ENCODE peak calls at places on chromosomes 12 and 14, in nine cellular contexts. One of them, this sample, is unnamed.

GRCh38 chr12:126869644-126870043 is 1397.3 kb upstream of the TMEM132C start:
- DNase-seq in tibial artery: no peak
- DNase-seq in CD8-positive, alpha-beta memory T cell: no peak
- DNase-seq in PC-9: no peak
- DNase-seq in thyroid gland: no peak
- DNase-seq in transverse colon: no peak
- DNase-seq in heart right ventricle: no peak
- DNase-seq in testis: no peak
- DNase-seq in keratinocyte: no peak
- DNase-seq in this sample: no peak

GRCh38 chr12:115322275-115322674 is 638.3 kb upstream of the TBX3 start:
- DNase-seq in tibial artery: no peak
- DNase-seq in CD8-positive, alpha-beta memory T cell: no peak
- DNase-seq in PC-9: no peak
- DNase-seq in thyroid gland: no peak
- DNase-seq in transverse colon: no peak
- DNase-seq in heart right ventricle: no peak
- DNase-seq in testis: no peak
- DNase-seq in keratinocyte: peak; percentile 81
- DNase-seq in this sample: no peak

GRCh38 chr12:3622732-3623690 is 129.9 kb downstream of the CRACR2A start:
- DNase-seq in tibial artery: no peak
- DNase-seq in CD8-positive, alpha-beta memory T cell: no peak
- DNase-seq in PC-9: no peak
- DNase-seq in thyroid gland: no peak
- DNase-seq in transverse colon: no peak
- DNase-seq in heart right ventricle: no peak
- DNase-seq in testis: no peak
- DNase-seq in keratinocyte: no peak
- DNase-seq in this sample: no peak

GRCh38 chr12:121628037-121628436 is 1.7 kb downstream of the ORAI1 start:
- DNase-seq in tibial artery: no peak
- DNase-seq in CD8-positive, alpha-beta memory T cell: no peak
- DNase-seq in PC-9: peak; percentile 27
- DNase-seq in thyroid gland: peak; percentile 28
- DNase-seq in transverse colon: peak; percentile 55
- DNase-seq in heart right ventricle: no peak
- DNase-seq in testis: peak; percentile 90
- DNase-seq in keratinocyte: no peak
- DNase-seq in this sample: no peak

GRCh38 chr14:69657961-69658360 is 46.6 kb downstream of the SUSD6 start:
- DNase-seq in tibial artery: no peak
- DNase-seq in CD8-positive, alpha-beta memory T cell: no peak
- DNase-seq in PC-9: peak; percentile 84
- DNase-seq in thyroid gland: peak; percentile 95
- DNase-seq in transverse colon: peak; percentile 72
- DNase-seq in heart right ventricle: no peak
- DNase-seq in testis: no peak
- DNase-seq in keratinocyte: peak; percentile 55
- DNase-seq in this sample: peak; percentile 77

GRCh38 chr14:54189358-54190354 is 207.2 kb upstream of the CDKN3 start:
- DNase-seq in tibial artery: no peak
- DNase-seq in CD8-positive, alpha-beta memory T cell: no peak
- DNase-seq in PC-9: peak; percentile 27
- DNase-seq in thyroid gland: no peak
- DNase-seq in transverse colon: no peak
- DNase-seq in heart right ventricle: no peak
- DNase-seq in testis: no peak
- DNase-seq in keratinocyte: no peak
- DNase-seq in this sample: no peak

GRCh38 chr12:82366182-82366581 is 7.9 kb downstream of the METTL25 start:
- DNase-seq in tibial artery: no peak
- DNase-seq in CD8-positive, alpha-beta memory T cell: no peak
- DNase-seq in PC-9: no peak
- DNase-seq in thyroid gland: no peak
- DNase-seq in transverse colon: no peak
- DNase-seq in heart right ventricle: no peak
- DNase-seq in testis: no peak
- DNase-seq in keratinocyte: no peak
- DNase-seq in this sample: no peak

GRCh38 chr12:39605996-39606395 is 13.6 kb downstream of the ABCD2 start:
- DNase-seq in tibial artery: no peak
- DNase-seq in CD8-positive, alpha-beta memory T cell: no peak
- DNase-seq in PC-9: no peak
- DNase-seq in thyroid gland: no peak
- DNase-seq in transverse colon: no peak
- DNase-seq in heart right ventricle: no peak
- DNase-seq in testis: no peak
- DNase-seq in keratinocyte: no peak
- DNase-seq in this sample: no peak

GRCh38 chr12:11793896-11794295 is 144.4 kb downstream of the ETV6 start:
- DNase-seq in tibial artery: no peak
- DNase-seq in CD8-positive, alpha-beta memory T cell: no peak
- DNase-seq in PC-9: no peak
- DNase-seq in thyroid gland: no peak
- DNase-seq in transverse colon: no peak
- DNase-seq in heart right ventricle: no peak
- DNase-seq in testis: no peak
- DNase-seq in keratinocyte: no peak
- DNase-seq in this sample: no peak

GRCh38 chr14:74977901-74978385 is 22.5 kb upstream of the PGF start:
- DNase-seq in tibial artery: peak; percentile 61
- DNase-seq in CD8-positive, alpha-beta memory T cell: no peak
- DNase-seq in PC-9: no peak
- DNase-seq in thyroid gland: no peak
- DNase-seq in transverse colon: no peak
- DNase-seq in heart right ventricle: no peak
- DNase-seq in testis: no peak
- DNase-seq in keratinocyte: no peak
- DNase-seq in this sample: no peak

GRCh38 chr12:70982286-70982685 is 61.7 kb upstream of the PTPRR start:
- DNase-seq in tibial artery: no peak
- DNase-seq in CD8-positive, alpha-beta memory T cell: no peak
- DNase-seq in PC-9: no peak
- DNase-seq in thyroid gland: no peak
- DNase-seq in transverse colon: no peak
- DNase-seq in heart right ventricle: no peak
- DNase-seq in testis: no peak
- DNase-seq in keratinocyte: no peak
- DNase-seq in this sample: no peak

GRCh38 chr14:102781063-102781462 is 3.8 kb downstream of the TRAF3 start:
- DNase-seq in tibial artery: no peak
- DNase-seq in CD8-positive, alpha-beta memory T cell: no peak
- DNase-seq in PC-9: no peak
- DNase-seq in thyroid gland: no peak
- DNase-seq in transverse colon: no peak
- DNase-seq in heart right ventricle: no peak
- DNase-seq in testis: no peak
- DNase-seq in keratinocyte: no peak
- DNase-seq in this sample: peak; percentile 36

GRCh38 chr12:10855807-10856206 is 6.5 kb upstream of the PRR4 start:
- DNase-seq in tibial artery: no peak
- DNase-seq in CD8-positive, alpha-beta memory T cell: no peak
- DNase-seq in PC-9: no peak
- DNase-seq in thyroid gland: no peak
- DNase-seq in transverse colon: no peak
- DNase-seq in heart right ventricle: no peak
- DNase-seq in testis: no peak
- DNase-seq in keratinocyte: no peak
- DNase-seq in this sample: no peak

GRCh38 chr12:12941450-12942350 is 10.3 kb downstream of the GPRC5D start:
- DNase-seq in tibial artery: no peak
- DNase-seq in CD8-positive, alpha-beta memory T cell: no peak
- DNase-seq in PC-9: no peak
- DNase-seq in thyroid gland: no peak
- DNase-seq in transverse colon: no peak
- DNase-seq in heart right ventricle: no peak
- DNase-seq in testis: no peak
- DNase-seq in keratinocyte: no peak
- DNase-seq in this sample: no peak

GRCh38 chr12:115632323-115632722 is 645.2 kb downstream of the MED13L start:
- DNase-seq in tibial artery: no peak
- DNase-seq in CD8-positive, alpha-beta memory T cell: no peak
- DNase-seq in PC-9: no peak
- DNase-seq in thyroid gland: no peak
- DNase-seq in transverse colon: no peak
- DNase-seq in heart right ventricle: no peak
- DNase-seq in testis: no peak
- DNase-seq in keratinocyte: no peak
- DNase-seq in this sample: no peak

GRCh38 chr12:67593871-67594330 is 54.6 kb upstream of the DYRK2 start:
- DNase-seq in tibial artery: no peak
- DNase-seq in CD8-positive, alpha-beta memory T cell: no peak
- DNase-seq in PC-9: no peak
- DNase-seq in thyroid gland: no peak
- DNase-seq in transverse colon: no peak
- DNase-seq in heart right ventricle: no peak
- DNase-seq in testis: no peak
- DNase-seq in keratinocyte: no peak
- DNase-seq in this sample: no peak

GRCh38 chr12:6207254-6207942 is 7.2 kb downstream of the CD9 start:
- DNase-seq in tibial artery: no peak
- DNase-seq in CD8-positive, alpha-beta memory T cell: no peak
- DNase-seq in PC-9: no peak
- DNase-seq in thyroid gland: peak; percentile 66
- DNase-seq in transverse colon: no peak
- DNase-seq in heart right ventricle: no peak
- DNase-seq in testis: no peak
- DNase-seq in keratinocyte: no peak
- DNase-seq in this sample: no peak

GRCh38 chr12:52398176-52398575 is 8.0 kb downstream of the KRT82 start:
- DNase-seq in tibial artery: no peak
- DNase-seq in CD8-positive, alpha-beta memory T cell: no peak
- DNase-seq in PC-9: no peak
- DNase-seq in thyroid gland: no peak
- DNase-seq in transverse colon: no peak
- DNase-seq in heart right ventricle: no peak
- DNase-seq in testis: no peak
- DNase-seq in keratinocyte: no peak
- DNase-seq in this sample: no peak

GRCh38 chr12:67433393-67434175 is 164.4 kb downstream of the CAND1 start:
- DNase-seq in tibial artery: no peak
- DNase-seq in CD8-positive, alpha-beta memory T cell: no peak
- DNase-seq in PC-9: no peak
- DNase-seq in thyroid gland: no peak
- DNase-seq in transverse colon: no peak
- DNase-seq in heart right ventricle: no peak
- DNase-seq in testis: no peak
- DNase-seq in keratinocyte: no peak
- DNase-seq in this sample: no peak

GRCh38 chr14:35631071-35631805 is 97.3 kb downstream of the INSM2 start:
- DNase-seq in tibial artery: no peak
- DNase-seq in CD8-positive, alpha-beta memory T cell: no peak
- DNase-seq in PC-9: no peak
- DNase-seq in thyroid gland: no peak
- DNase-seq in transverse colon: no peak
- DNase-seq in heart right ventricle: no peak
- DNase-seq in testis: no peak
- DNase-seq in keratinocyte: no peak
- DNase-seq in this sample: no peak

GRCh38 chr12:5622280-5622679 is 190.4 kb downstream of the NTF3 start:
- DNase-seq in tibial artery: peak; percentile 91
- DNase-seq in CD8-positive, alpha-beta memory T cell: no peak
- DNase-seq in PC-9: no peak
- DNase-seq in thyroid gland: no peak
- DNase-seq in transverse colon: no peak
- DNase-seq in heart right ventricle: no peak
- DNase-seq in testis: no peak
- DNase-seq in keratinocyte: no peak
- DNase-seq in this sample: peak; percentile 44

GRCh38 chr12:30880061-30880460 is 46.5 kb upstream of the TSPAN11 start:
- DNase-seq in tibial artery: no peak
- DNase-seq in CD8-positive, alpha-beta memory T cell: no peak
- DNase-seq in PC-9: no peak
- DNase-seq in thyroid gland: no peak
- DNase-seq in transverse colon: no peak
- DNase-seq in heart right ventricle: no peak
- DNase-seq in testis: no peak
- DNase-seq in keratinocyte: no peak
- DNase-seq in this sample: no peak

GRCh38 chr12:124392271-124392990 is 97.5 kb downstream of the RFLNA start:
- DNase-seq in tibial artery: peak; percentile 87
- DNase-seq in CD8-positive, alpha-beta memory T cell: no peak
- DNase-seq in PC-9: peak; percentile 77
- DNase-seq in thyroid gland: no peak
- DNase-seq in transverse colon: peak; percentile 40
- DNase-seq in heart right ventricle: no peak
- DNase-seq in testis: no peak
- DNase-seq in keratinocyte: no peak
- DNase-seq in this sample: peak; percentile 94
- H3K4me1 ChIP-seq in tibial artery: peaks cover 98% of the 10 kb centered on the region
- H3K4me1 ChIP-seq in CD8-positive, alpha-beta memory T cell: peaks cover 20% of the 10 kb centered on the region
- H3K4me1 ChIP-seq in PC-9: peaks cover 64% of the 10 kb centered on the region
- H3K4me1 ChIP-seq in thyroid gland: peaks cover 65% of the 10 kb centered on the region
- H3K4me1 ChIP-seq in transverse colon: peaks cover 87% of the 10 kb centered on the region
- H3K4me1 ChIP-seq in heart right ventricle: peaks cover 77% of the 10 kb centered on the region
- H3K4me1 ChIP-seq in testis: peaks cover 84% of the 10 kb centered on the region
- H3K4me1 ChIP-seq in keratinocyte: peaks cover 33% of the 10 kb centered on the region
- H3K4me1 ChIP-seq in this sample: peaks cover 8% of the 10 kb centered on the region

DNA sequence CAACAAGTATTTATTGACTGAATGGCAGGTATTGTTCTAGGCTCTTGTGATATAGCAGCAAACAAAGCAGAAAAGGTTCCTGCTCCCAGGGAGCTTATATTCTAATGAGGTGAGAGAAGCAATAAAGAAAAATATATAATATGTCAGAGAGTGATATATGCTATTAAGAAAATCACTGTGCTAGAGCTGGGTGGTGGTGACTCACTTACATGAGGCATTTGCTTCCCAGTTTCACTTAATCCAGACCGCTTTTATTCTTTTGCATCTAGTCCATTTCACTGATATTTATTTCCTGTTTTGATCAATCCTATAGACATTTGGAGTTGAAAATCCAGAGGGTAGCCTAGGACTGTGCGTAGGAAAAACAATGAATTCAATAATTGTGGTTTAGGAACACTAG is 17.5 kb downstream of the TRHDE start:
- DNase-seq in tibial artery: no peak
- DNase-seq in CD8-positive, alpha-beta memory T cell: no peak
- DNase-seq in PC-9: no peak
- DNase-seq in thyroid gland: no peak
- DNase-seq in transverse colon: no peak
- DNase-seq in heart right ventricle: no peak
- DNase-seq in testis: no peak
- DNase-seq in keratinocyte: no peak
- DNase-seq in this sample: no peak
- H3K36me3 ChIP-seq in tibial artery: no peaks in the 10 kb centered on the region
- H3K36me3 ChIP-seq in CD8-positive, alpha-beta memory T cell: no peaks in the 10 kb centered on the region
- H3K36me3 ChIP-seq in PC-9: no peaks in the 10 kb centered on the region
- H3K36me3 ChIP-seq in thyroid gland: no peaks in the 10 kb centered on the region
- H3K36me3 ChIP-seq in transverse colon: no peaks in the 10 kb centered on the region
- H3K36me3 ChIP-seq in heart right ventricle: no peaks in the 10 kb centered on the region
- H3K36me3 ChIP-seq in testis: no peaks in the 10 kb centered on the region
- H3K36me3 ChIP-seq in keratinocyte: no peaks in the 10 kb centered on the region
- H3K36me3 ChIP-seq in this sample: no peaks in the 10 kb centered on the region

GRCh38 chr12:132510111-132510724 is 20.3 kb downstream of the FBRSL1 start:
- DNase-seq in tibial artery: no peak
- DNase-seq in CD8-positive, alpha-beta memory T cell: no peak
- DNase-seq in PC-9: no peak
- DNase-seq in thyroid gland: no peak
- DNase-seq in transverse colon: no peak
- DNase-seq in heart right ventricle: peak; percentile 65
- DNase-seq in testis: peak; percentile 72
- DNase-seq in keratinocyte: no peak
- DNase-seq in this sample: no peak
- H3K4me3 ChIP-seq in tibial artery: no peak overlapping the region
- H3K4me3 ChIP-seq in CD8-positive, alpha-beta memory T cell: no peak overlapping the region
- H3K4me3 ChIP-seq in PC-9: no peak overlapping the region
- H3K4me3 ChIP-seq in thyroid gland: no peak overlapping the region
- H3K4me3 ChIP-seq in transverse colon: no peak overlapping the region
- H3K4me3 ChIP-seq in heart right ventricle: no peak overlapping the region
- H3K4me3 ChIP-seq in testis: no peak overlapping the region
- H3K4me3 ChIP-seq in keratinocyte: no peak overlapping the region
- H3K4me3 ChIP-seq in this sample: no peak overlapping the region

GRCh38 chr12:132395192-132395907 is 66.0 kb upstream of the GALNT9 start:
- DNase-seq in tibial artery: peak; percentile 56
- DNase-seq in CD8-positive, alpha-beta memory T cell: no peak
- DNase-seq in PC-9: no peak
- DNase-seq in thyroid gland: no peak
- DNase-seq in transverse colon: peak; percentile 2
- DNase-seq in heart right ventricle: no peak
- DNase-seq in testis: no peak
- DNase-seq in keratinocyte: no peak
- DNase-seq in this sample: no peak
- H3K4me1 ChIP-seq in tibial artery: no peaks in the 10 kb centered on the region
- H3K4me1 ChIP-seq in CD8-positive, alpha-beta memory T cell: no peaks in the 10 kb centered on the region
- H3K4me1 ChIP-seq in PC-9: no peaks in the 10 kb centered on the region
- H3K4me1 ChIP-seq in thyroid gland: no peaks in the 10 kb centered on the region
- H3K4me1 ChIP-seq in transverse colon: no peaks in the 10 kb centered on the region
- H3K4me1 ChIP-seq in heart right ventricle: no peaks in the 10 kb centered on the region
- H3K4me1 ChIP-seq in testis: no peaks in the 10 kb centered on the region
- H3K4me1 ChIP-seq in keratinocyte: no peaks in the 10 kb centered on the region
- H3K4me1 ChIP-seq in this sample: no peaks in the 10 kb centered on the region